ENCODE peak calls at places on chromosomes 11 and 22, in five cellular contexts. One of them, this sample, is unnamed.

GRCh38 chr11:28284206-28284605 is 176.0 kb downstream of the METTL15 start:
- DNase-seq in osteoblast: no peak
- DNase-seq in tibial artery: no peak
- DNase-seq in lower lobe of right lung: no peak
- DNase-seq in A549: no peak
- DNase-seq in this sample: no peak

GRCh38 chr11:58562375-58562800 is 13.3 kb downstream of the LPXN start:
- DNase-seq in osteoblast: no peak
- DNase-seq in tibial artery: no peak
- DNase-seq in lower lobe of right lung: no peak
- DNase-seq in A549: no peak
- DNase-seq in this sample: no peak

GRCh38 chr11:118342503-118343161 is at the start of gene CD3D:
- DNase-seq in osteoblast: peak
- DNase-seq in tibial artery: no peak
- DNase-seq in lower lobe of right lung: no peak
- DNase-seq in A549: no peak
- DNase-seq in this sample: no peak

GRCh38 chr11:72227316-72228228 is 3.0 kb downstream of the INPPL1 start:
- DNase-seq in osteoblast: peak
- DNase-seq in tibial artery: no peak
- DNase-seq in lower lobe of right lung: no peak
- DNase-seq in A549: no peak
- DNase-seq in this sample: no peak

GRCh38 chr11:125925247-125925740 is 20.6 kb upstream of the VSIG10L2 start:
- DNase-seq in osteoblast: no peak
- DNase-seq in tibial artery: no peak
- DNase-seq in lower lobe of right lung: no peak
- DNase-seq in A549: no peak
- DNase-seq in this sample: no peak

GRCh38 chr11:9831122-9831521 is 167.2 kb downstream of the SWAP70 start:
- DNase-seq in osteoblast: no peak
- DNase-seq in tibial artery: no peak
- DNase-seq in lower lobe of right lung: no peak
- DNase-seq in A549: no peak
- DNase-seq in this sample: no peak

GRCh38 chr11:84800755-84801346 is 826.3 kb downstream of the DLG2 start:
- DNase-seq in osteoblast: peak
- DNase-seq in tibial artery: no peak
- DNase-seq in lower lobe of right lung: no peak
- DNase-seq in A549: peak
- DNase-seq in this sample: peak

GRCh38 chr11:26842458-26842841 is 120.6 kb upstream of the SLC5A12 start:
- DNase-seq in osteoblast: no peak
- DNase-seq in tibial artery: no peak
- DNase-seq in lower lobe of right lung: no peak
- DNase-seq in A549: no peak
- DNase-seq in this sample: no peak

GRCh38 chr22:17056058-17056457 is 28.7 kb upstream of the IL17RA start:
- DNase-seq in osteoblast: no peak
- DNase-seq in tibial artery: no peak
- DNase-seq in lower lobe of right lung: no peak
- DNase-seq in A549: no peak
- DNase-seq in this sample: no peak

GRCh38 chr11:197741-198235 is 4.9 kb downstream of the SCGB1C1 start:
- DNase-seq in osteoblast: peak
- DNase-seq in tibial artery: peak
- DNase-seq in lower lobe of right lung: no peak
- DNase-seq in A549: no peak
- DNase-seq in this sample: no peak

DNA sequence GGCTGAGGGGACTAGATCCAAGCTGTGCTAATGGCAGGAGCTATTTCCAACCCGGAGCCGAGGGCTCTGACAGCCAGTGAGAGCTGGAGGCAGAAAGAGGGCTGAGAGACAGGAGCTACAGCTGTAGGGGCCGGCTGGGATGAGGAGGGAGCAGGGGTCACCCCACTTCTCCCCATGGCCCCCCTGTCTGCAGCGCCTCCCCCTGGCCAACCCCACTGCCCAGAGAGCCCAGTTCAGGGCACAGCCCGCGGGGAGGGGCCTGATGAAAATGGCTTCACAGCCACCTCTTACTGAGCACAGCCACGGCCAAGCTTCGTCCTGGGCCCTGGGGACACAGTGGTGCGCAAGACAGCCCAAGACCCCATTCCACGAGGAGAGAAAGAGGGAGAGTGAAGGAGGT is 27.9 kb downstream of the RPL3 start:
- DNase-seq in osteoblast: peak
- DNase-seq in tibial artery: no peak
- DNase-seq in lower lobe of right lung: no peak
- DNase-seq in A549: no peak
- DNase-seq in this sample: no peak
- TF ChIP-seq CTCF in osteoblast: no peak
- TF ChIP-seq CTCF in tibial artery: no peak
- TF ChIP-seq CTCF in lower lobe of right lung: no peak
- TF ChIP-seq CTCF in A549: peak
- TF ChIP-seq CTCF in this sample: no peak

GRCh38 chr11:86152901-86153300 is 84.0 kb upstream of the PICALM start:
- DNase-seq in osteoblast: no peak
- DNase-seq in tibial artery: no peak
- DNase-seq in lower lobe of right lung: no peak
- DNase-seq in A549: no peak
- DNase-seq in this sample: no peak
- H3K27ac ChIP-seq in osteoblast: peak
- H3K27ac ChIP-seq in tibial artery: peak
- H3K27ac ChIP-seq in lower lobe of right lung: no peak
- H3K27ac ChIP-seq in A549: no peak
- H3K27ac ChIP-seq in this sample: no peak

DNA sequence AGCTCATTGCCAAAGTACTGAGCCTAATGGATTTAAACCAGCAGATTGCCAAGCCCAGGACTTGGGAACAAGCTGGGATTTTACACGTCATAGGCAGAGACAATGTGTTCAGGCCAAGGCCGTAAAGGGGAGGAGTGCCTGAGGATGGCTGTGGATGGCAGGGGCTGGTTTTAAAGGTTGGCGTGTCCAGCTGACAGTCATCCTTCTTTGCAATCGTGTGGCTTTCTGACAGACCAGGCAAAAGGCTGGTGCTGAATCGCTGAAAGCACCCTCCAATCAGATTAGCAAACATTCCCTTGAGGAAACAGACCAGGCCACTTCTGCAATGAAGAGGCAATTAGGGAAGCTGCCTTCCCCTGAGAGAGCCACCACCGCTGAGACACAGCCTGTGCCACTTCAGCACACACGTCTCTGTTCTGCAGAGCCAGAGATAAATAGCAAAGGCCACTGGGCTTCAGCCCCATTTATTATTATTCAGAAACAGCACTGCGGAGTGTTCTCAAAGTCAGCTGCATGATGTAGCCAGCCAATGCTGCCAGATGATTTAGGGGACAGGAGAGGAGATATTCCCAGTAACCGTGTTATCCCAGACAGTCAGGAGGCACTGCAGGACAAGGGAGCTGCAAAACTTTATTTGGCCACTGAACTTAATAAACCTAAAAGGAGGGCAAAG is 54.2 kb upstream of the CSNK2A3 start:
- DNase-seq in osteoblast: no peak
- DNase-seq in tibial artery: peak
- DNase-seq in lower lobe of right lung: no peak
- DNase-seq in A549: no peak
- DNase-seq in this sample: no peak
- TF ChIP-seq CTCF in osteoblast: no peak
- TF ChIP-seq CTCF in tibial artery: peak
- TF ChIP-seq CTCF in lower lobe of right lung: peak
- TF ChIP-seq CTCF in A549: no peak
- TF ChIP-seq CTCF in this sample: no peak

GRCh38 chr11:12137005-12137690 is 26.8 kb downstream of the MICAL2 start:
- DNase-seq in osteoblast: no peak
- DNase-seq in tibial artery: no peak
- DNase-seq in lower lobe of right lung: peak
- DNase-seq in A549: no peak
- DNase-seq in this sample: no peak

GRCh38 chr11:12141283-12141682 is 30.9 kb downstream of the MICAL2 start:
- DNase-seq in osteoblast: no peak
- DNase-seq in tibial artery: no peak
- DNase-seq in lower lobe of right lung: no peak
- DNase-seq in A549: no peak
- DNase-seq in this sample: no peak

GRCh38 chr11:12140186-12140938 is 30.0 kb downstream of the MICAL2 start:
- DNase-seq in osteoblast: no peak
- DNase-seq in tibial artery: no peak
- DNase-seq in lower lobe of right lung: no peak
- DNase-seq in A549: no peak
- DNase-seq in this sample: no peak

GRCh38 chr11:12137938-12138731 is 27.7 kb downstream of the MICAL2 start:
- DNase-seq in osteoblast: peak
- DNase-seq in tibial artery: no peak
- DNase-seq in lower lobe of right lung: no peak
- DNase-seq in A549: peak
- DNase-seq in this sample: no peak

DNA sequence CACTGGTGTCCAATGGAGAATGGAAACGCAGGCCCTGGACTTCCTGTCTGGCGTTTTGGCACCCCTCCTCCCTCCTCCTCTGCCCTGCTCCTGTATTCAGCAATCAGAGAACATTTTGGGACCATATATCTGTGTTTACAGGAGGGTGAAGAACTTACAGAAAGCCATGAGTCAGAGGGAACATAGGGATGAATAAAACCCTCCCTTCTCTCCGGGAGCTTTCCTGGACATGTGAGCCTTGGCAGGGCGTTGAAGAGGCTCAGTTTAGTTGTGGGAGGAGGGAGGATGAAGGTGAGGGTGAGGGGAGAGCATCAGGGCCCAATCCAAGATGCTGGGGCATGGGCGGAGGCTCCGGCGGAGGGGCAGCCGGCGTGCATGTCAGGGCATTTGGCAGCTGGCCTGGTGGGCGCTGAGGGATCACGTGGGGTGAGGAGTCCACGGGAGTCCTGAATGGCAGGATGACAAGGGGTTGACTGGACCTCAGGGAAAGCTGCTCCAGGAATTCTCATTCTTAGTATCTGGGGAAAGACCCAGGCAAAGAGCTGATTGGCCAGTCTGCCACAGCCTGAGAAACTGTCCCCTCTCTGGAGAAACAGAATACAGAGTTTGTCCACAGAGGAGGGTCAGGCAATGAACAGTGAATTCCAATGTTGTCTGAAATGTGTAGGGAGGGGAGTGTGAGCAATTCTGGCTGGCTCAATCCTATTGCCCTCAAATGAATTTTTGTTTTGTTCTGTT is 28.9 kb downstream of the MICAL2 start:
- DNase-seq in osteoblast: peak
- DNase-seq in tibial artery: peak
- DNase-seq in lower lobe of right lung: no peak
- DNase-seq in A549: no peak
- DNase-seq in this sample: no peak
- H3K27ac ChIP-seq in osteoblast: peak
- H3K27ac ChIP-seq in tibial artery: peak
- H3K27ac ChIP-seq in lower lobe of right lung: peak
- H3K27ac ChIP-seq in A549: peak
- H3K27ac ChIP-seq in this sample: peak

GRCh38 chr11:19656140-19656541 is 56.5 kb upstream of the NAV2 start:
- DNase-seq in osteoblast: no peak
- DNase-seq in tibial artery: no peak
- DNase-seq in lower lobe of right lung: no peak
- DNase-seq in A549: no peak
- DNase-seq in this sample: no peak
- TF ChIP-seq CTCF in osteoblast: no peak
- TF ChIP-seq CTCF in tibial artery: no peak
- TF ChIP-seq CTCF in lower lobe of right lung: no peak
- TF ChIP-seq CTCF in A549: no peak
- TF ChIP-seq CTCF in this sample: no peak

DNA sequence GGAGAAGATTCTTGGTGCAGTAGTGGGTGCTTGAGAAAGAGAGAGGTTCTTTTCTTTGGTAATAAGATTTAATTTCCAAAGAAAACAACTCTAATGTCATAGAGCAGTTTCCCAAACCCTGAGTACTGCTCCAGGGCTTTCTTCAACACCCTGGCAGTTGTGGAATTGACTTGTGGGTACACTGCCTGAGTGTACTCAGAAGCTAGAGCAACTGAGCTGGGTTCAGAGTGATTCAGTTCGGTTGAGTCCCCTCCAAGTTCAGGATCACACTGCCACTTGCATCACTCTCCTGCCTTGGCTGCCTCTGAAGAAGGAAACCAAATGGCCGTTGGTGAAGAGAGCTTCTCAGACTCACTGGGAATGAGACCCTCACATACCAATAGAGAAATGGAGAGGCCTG is 5.3 kb downstream of the DMC1 start:
- DNase-seq in osteoblast: peak
- DNase-seq in tibial artery: no peak
- DNase-seq in lower lobe of right lung: no peak
- DNase-seq in A549: no peak
- DNase-seq in this sample: no peak
- H3K27ac ChIP-seq in osteoblast: no peak
- H3K27ac ChIP-seq in tibial artery: no peak
- H3K27ac ChIP-seq in lower lobe of right lung: no peak
- H3K27ac ChIP-seq in A549: no peak
- H3K27ac ChIP-seq in this sample: no peak

GRCh38 chr11:123247498-123247799 is 52.4 kb upstream of the CLMP start:
- DNase-seq in osteoblast: no peak
- DNase-seq in tibial artery: no peak
- DNase-seq in lower lobe of right lung: no peak
- DNase-seq in A549: no peak
- DNase-seq in this sample: no peak
- TF ChIP-seq CTCF in osteoblast: no peak
- TF ChIP-seq CTCF in tibial artery: no peak
- TF ChIP-seq CTCF in lower lobe of right lung: no peak
- TF ChIP-seq CTCF in A549: no peak
- TF ChIP-seq CTCF in this sample: peak

DNA sequence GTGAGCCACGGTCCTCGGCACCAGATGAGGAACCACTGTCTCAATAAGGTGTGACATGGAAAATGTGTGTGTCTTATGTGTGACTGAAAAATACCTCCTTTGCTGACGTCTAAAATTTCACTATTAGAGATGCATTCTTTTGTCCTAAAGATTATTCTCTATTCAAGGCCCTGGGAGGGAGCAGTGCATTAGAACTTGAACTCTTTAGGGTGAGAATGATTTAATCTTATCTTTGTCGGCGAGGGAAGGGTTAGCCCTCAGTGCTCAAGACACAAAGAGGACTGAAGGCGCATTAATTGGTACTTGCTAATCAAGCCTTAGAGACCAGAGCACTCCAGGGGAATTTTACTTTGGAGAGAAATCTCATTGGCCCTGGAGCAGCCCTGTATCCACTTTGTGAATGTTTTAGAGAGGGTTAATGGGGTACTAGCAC is 29.8 kb upstream of the PLET1 start:
- DNase-seq in osteoblast: no peak
- DNase-seq in tibial artery: no peak
- DNase-seq in lower lobe of right lung: no peak
- DNase-seq in A549: no peak
- DNase-seq in this sample: no peak
- H3K27ac ChIP-seq in osteoblast: peak
- H3K27ac ChIP-seq in tibial artery: peak
- H3K27ac ChIP-seq in lower lobe of right lung: peak
- H3K27ac ChIP-seq in A549: peak
- H3K27ac ChIP-seq in this sample: peak